ENCODE peak calls at places on chromosomes 11 and 22, in eight cellular contexts. A, H, B, M, I, E, O and G are unnamed samples.

GRCh38 chr22:24068717-24069116 is 57.6 kb downstream of the CABIN1 start:
- DNase-seq in O (no peak), I (no peak), E (no peak), B (no peak), M (no peak), H (no peak), A (no peak), G (no peak)

GRCh38 chr11:110870816-110871522 is 158.7 kb upstream of the ARHGAP20 start:
- DNase-seq in H (no peak), A (no peak), E (no peak), B (no peak), I (no peak), O (no peak), M (no peak), G (no peak)

GRCh38 chr11:72081856-72082255 is 1.2 kb downstream of the LRRC51 start:
- DNase-seq in H (no peak), O (no peak), A (no peak), M (no peak), I (no peak), B (peak), E (no peak), G (peak)

GRCh38 chr11:78373689-78374088 is 43.9 kb downstream of the GAB2 start:
- DNase-seq in A (no peak), I (no peak), M (no peak), H (no peak), E (no peak), B (no peak), O (no peak), G (no peak)

GRCh38 chr11:18352581-18352980 is 30.2 kb downstream of the GTF2H1 start:
- DNase-seq in H (no peak), I (no peak), O (no peak), E (no peak), A (peak), B (peak), M (peak), G (peak)

GRCh38 chr11:73287400-73288101 is 15.4 kb downstream of the P2RY6 start:
- DNase-seq in A (no peak), I (no peak), H (no peak), E (no peak), B (no peak), M (no peak), O (no peak), G (no peak)

GRCh38 chr11:32069361-32070058 is 21.4 kb upstream of the RCN1 start:
- DNase-seq in I (no peak), O (no peak), M (no peak), A (no peak), H (no peak), E (no peak), B (peak), G (peak)

GRCh38 chr11:30424851-30425250 is 101.9 kb downstream of the ARL14EP start:
- DNase-seq in H (no peak), A (no peak), B (no peak), M (no peak), O (no peak), E (no peak), I (no peak), G (no peak)

GRCh38 chr22:37169947-37170688 is 17.9 kb downstream of the C1QTNF6 start:
- DNase-seq in A (no peak), M (no peak), H (peak), E (no peak), B (no peak), O (no peak), I (peak), G (no peak)

GRCh38 chr11:2325719-2326118 is 23.9 kb downstream of the TSPAN32 start:
- DNase-seq in E (no peak), I (no peak), O (no peak), A (peak), B (peak), M (peak), H (peak), G (peak)

GRCh38 chr22:40302149-40302548 is 44.2 kb upstream of the ADSL start:
- DNase-seq in E (no peak), B (no peak), I (no peak), M (no peak), A (no peak), H (no peak), O (no peak), G (no peak)

GRCh38 chr11:6022954-6023353 is 7.6 kb downstream of the OR56A1 start:
- DNase-seq in H (no peak), I (no peak), A (peak), M (peak), O (no peak), B (peak), E (peak), G (peak)

GRCh38 chr22:30270841-30271240 is 4.2 kb upstream of the OSM start:
- DNase-seq in H (peak), M (no peak), I (peak), E (no peak), O (no peak), B (no peak), A (no peak), G (no peak)

GRCh38 chr11:70925238-70925637 is 327.1 kb downstream of the SHANK2 start:
- DNase-seq in H (no peak), M (no peak), I (no peak), O (no peak), B (no peak), A (no peak), E (no peak), G (no peak)

GRCh38 chr11:15327786-15328231 is 213.1 kb downstream of the INSC start:
- DNase-seq in H (peak), E (peak), B (peak), I (peak), O (no peak), M (peak), A (peak), G (peak)
- TF ChIP-seq CTCF in H (peak), E (peak), B (peak), I (peak), O (no peak), M (peak), A (peak), G (peak)

DNA sequence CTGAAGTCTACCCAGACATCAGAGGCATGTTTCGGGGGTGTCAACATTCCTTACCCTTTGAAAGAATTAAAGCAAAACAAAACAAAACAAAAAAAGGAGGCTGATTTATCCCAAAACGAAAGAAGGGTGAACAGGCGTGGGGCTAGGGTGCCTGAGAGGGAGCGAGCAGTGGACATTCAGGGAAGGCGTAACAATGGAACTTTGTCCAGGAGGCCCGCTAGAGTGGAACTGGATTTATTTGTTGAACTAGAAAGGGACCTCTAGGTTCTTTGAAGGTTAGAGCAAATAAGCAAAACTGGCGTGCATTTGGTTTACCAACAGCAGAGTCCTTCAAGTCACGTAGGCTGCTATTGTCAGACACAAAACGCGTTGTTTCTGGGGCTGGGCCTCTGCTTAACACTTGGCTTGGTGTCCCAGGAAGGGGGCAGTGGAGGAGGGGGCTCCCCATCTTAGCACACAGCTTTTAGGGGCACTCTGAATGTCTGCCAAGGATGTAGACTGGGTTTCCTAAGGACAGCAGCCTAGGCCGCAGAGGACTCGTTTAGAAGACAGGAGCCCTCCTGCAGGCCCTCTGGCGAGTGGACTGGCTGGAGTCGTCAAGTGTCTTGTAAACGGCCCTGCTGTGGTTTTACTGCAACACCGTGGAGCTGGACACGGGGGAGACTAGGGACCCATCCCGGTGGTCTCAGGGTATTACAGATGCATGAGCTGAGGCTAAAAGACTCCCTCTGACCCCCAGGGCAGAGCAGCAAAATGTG is 203.7 kb upstream of the SORL1-AS1 start:
- DNase-seq in M (no peak), E (no peak), O (no peak), H (no peak), A (no peak), I (no peak), B (no peak), G (no peak)
- H3K4me3 ChIP-seq in M (peak), E (peak), O (peak), H (peak), A (peak), I (peak), B (peak), G (peak)

DNA sequence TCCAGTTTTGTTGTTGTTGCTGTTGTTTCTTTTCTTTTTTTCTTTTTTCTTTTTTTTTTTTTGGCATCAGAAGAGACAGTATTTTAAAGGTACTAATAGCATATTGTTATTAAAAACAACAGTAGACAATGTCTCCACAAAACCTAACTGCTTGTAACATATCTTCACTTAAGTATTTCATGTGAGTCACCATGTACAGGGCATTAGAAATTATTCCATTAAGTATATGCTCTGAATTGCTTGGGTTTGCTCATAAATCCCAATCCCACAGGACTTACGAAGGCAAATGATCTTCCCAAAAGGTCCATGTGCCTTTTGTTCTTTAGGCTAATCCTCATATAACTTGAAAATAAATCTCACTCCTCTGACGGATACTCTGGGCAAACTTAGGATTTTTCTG is 35.9 kb downstream of the MAP6 start:
- DNase-seq in A (no peak), B (no peak), O (no peak), I (no peak), H (no peak), E (no peak), M (no peak), G (no peak)
- TF ChIP-seq CTCF in A (no peak), B (no peak), O (no peak), I (no peak), H (no peak), E (no peak), M (no peak), G (no peak)

DNA sequence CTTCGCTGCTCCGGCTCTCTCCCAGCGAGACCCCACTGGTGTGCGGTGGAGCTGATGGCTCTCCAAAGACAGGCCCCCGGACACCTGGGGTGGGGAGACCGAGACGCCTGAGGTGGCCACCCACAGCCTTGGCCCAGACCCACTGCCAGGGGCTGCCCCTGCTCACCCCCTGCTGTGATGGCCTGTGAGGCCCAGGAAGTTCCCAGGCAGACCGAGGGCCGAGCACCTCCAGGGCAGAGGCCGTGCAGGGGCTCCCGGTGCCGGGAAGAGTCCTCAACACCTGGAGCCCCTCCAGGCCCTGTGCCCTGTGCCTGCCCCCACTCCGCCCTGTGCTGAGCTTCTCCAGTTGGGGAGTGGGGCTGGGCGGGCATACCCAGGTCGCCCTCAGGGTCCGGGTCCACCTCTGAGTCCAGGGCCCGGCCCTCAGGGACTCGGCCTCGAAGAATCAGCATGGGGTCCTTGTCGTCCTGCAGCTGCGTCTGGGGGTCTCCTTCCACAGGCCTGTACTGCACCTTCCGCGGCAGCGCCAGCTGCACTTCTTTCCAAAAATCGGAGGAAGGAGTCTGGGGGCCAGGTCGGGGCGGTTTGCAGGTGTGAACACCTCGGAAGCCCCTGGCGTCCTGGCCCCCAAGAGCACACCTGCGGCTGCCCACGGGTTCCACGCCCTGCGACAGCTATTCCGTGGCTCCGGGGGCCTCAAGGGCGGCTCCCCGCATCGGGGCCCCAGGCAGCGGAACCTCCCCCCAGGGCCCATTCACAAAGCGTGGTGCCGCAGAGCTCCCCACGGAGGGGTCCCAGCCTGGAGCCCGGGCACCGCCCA is 8.6 kb downstream of the SIGIRR start:
- DNase-seq in B (no peak), M (no peak), E (no peak), O (peak), I (no peak), A (no peak), H (no peak), G (no peak)
- H3K4me3 ChIP-seq in B (peak), M (no peak), E (peak), O (no peak), I (peak), A (peak), H (peak), G (no peak)

DNA sequence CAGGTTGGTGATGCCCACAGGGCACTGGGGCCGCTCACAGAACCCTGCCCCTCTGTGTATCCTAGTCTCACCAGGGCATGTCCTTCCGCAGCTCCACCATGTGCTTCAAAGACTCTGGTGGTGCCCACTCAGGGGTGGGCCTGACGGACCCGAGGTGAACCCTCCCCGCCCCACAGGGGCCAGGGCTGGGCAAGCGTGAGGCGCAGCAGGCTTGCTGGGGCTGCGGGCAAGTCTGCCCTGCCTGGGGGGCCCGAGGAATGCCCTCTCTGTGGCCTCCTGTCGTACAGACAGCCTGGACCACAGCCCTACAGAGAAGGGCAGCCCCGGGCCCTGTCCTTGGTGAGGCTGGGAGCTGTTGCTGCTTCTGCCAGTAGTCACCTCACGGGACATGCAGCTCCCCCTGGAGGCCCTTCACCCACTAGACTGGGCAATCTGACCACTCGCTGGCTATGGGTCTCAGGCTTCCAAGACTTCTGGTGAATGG is 40.2 kb downstream of the TBX1 start:
- DNase-seq in O (no peak), I (no peak), E (no peak), A (peak), M (no peak), B (no peak), H (no peak), G (peak)
- TF ChIP-seq CTCF in O (no peak), I (no peak), E (no peak), A (peak), M (peak), B (peak), H (no peak), G (peak)

GRCh38 chr22:47678048-47678447 is 915.6 kb downstream of the TBC1D22A start:
- DNase-seq in B (no peak), E (no peak), I (no peak), O (no peak), A (no peak), H (no peak), M (no peak), G (no peak)

GRCh38 chr22:47674600-47674999 is 912.1 kb downstream of the TBC1D22A start:
- DNase-seq in I (no peak), B (no peak), M (no peak), E (no peak), H (no peak), O (no peak), A (no peak), G (no peak)

GRCh38 chr22:47681766-47682165 is 919.3 kb downstream of the TBC1D22A start:
- DNase-seq in E (no peak), H (no peak), O (no peak), I (no peak), M (no peak), B (no peak), A (no peak), G (no peak)

GRCh38 chr22:47676685-47677084 is 914.2 kb downstream of the TBC1D22A start:
- DNase-seq in M (no peak), E (no peak), O (no peak), A (no peak), B (no peak), I (no peak), H (no peak), G (no peak)

GRCh38 chr22:47678667-47679287 is 916.3 kb downstream of the TBC1D22A start:
- DNase-seq in E (no peak), B (no peak), I (no peak), A (no peak), M (no peak), O (no peak), H (no peak), G (no peak)
- H3K4me3 ChIP-seq in E (no peak), B (no peak), I (no peak), A (no peak), M (no peak), O (no peak), H (no peak), G (no peak)